ENCODE peak calls at places on chromosomes 3 and 15, in four cellular contexts. K is natural killer cell; U is stimulated activated CD4-positive, alpha-beta T cell treated with anti-CD3 and anti-CD28 coated beads, Interleukin-2, amount 100 ng/mL, for 48 hours; O is T47D. J is an unnamed sample.

GRCh38 chr3:78096488-78097255 is 1056.8 kb downstream of the ROBO2 start:
- DNase-seq in K (no peak), U (no peak), O (no peak), J (no peak)

GRCh38 chr15:67914537-67915373 is 74.9 kb upstream of the RNU6-1 start:
- DNase-seq in K (no peak), U (no peak), O (no peak), J (no peak)

GRCh38 chr15:66863382-66864085 is 161.5 kb downstream of the SMAD6 start:
- DNase-seq in K (no peak), U (no peak), O (no peak), J (no peak)

GRCh38 chr3:186828340-186828739 is 14.2 kb upstream of the ADIPOQ start:
- DNase-seq in K (no peak), U (no peak), O (no peak), J (no peak)

GRCh38 chr3:38266810-38267209 is 1.2 kb downstream of the SLC22A13 start:
- DNase-seq in K (no peak), U (no peak), O (no peak), J (no peak)

GRCh38 chr3:71066356-71066755 is 517.2 kb downstream of the FOXP1 start:
- DNase-seq in K (no peak), U (no peak), O (no peak), J (peak)

GRCh38 chr3:11476814-11477213 is 166.9 kb downstream of the VGLL4 start:
- DNase-seq in K (no peak), U (no peak), O (no peak), J (no peak)

GRCh38 chr3:112598731-112599130 is 36.9 kb downstream of the SLC35A5 start:
- DNase-seq in K (no peak), U (no peak), O (no peak), J (no peak)

GRCh38 chr3:30476373-30477082 is 129.9 kb upstream of the TGFBR2 start:
- DNase-seq in K (no peak), U (no peak), O (no peak), J (no peak)

GRCh38 chr3:14460342-14461005 is 58.1 kb downstream of the SLC6A6 start:
- DNase-seq in K (no peak), U (no peak), O (peak), J (no peak)

GRCh38 chr3:16200411-16200810 is 25.9 kb downstream of the GALNT15 start:
- DNase-seq in K (no peak), U (no peak), O (no peak), J (no peak)

GRCh38 chr3:129795596-129795995 is 97.9 kb downstream of the TMCC1 start:
- DNase-seq in K (no peak), U (no peak), O (no peak), J (no peak)

GRCh38 chr15:50141856-50142255 is 22.8 kb upstream of the ATP8B4 start:
- DNase-seq in K (no peak), U (no peak), O (no peak), J (no peak)